ENCODE peak calls at places on chromosomes 13 and 19, in five cellular contexts. One of them, this sample, is unnamed.

GRCh38 chr13:73171242-73171641 is 112.4 kb downstream of the KLF5 start:
- DNase-seq in posterior cingulate gyrus: no peak
- DNase-seq in kidney epithelial cell: no peak
- DNase-seq in AG04449: no peak
- DNase-seq in mucosa of gallbladder: peak
- DNase-seq in this sample: no peak

GRCh38 chr13:95246292-95247082 is 54.8 kb downstream of the ABCC4 start:
- DNase-seq in AG04449: no peak
- DNase-seq in posterior cingulate gyrus: no peak
- DNase-seq in kidney epithelial cell: no peak
- DNase-seq in mucosa of gallbladder: peak
- DNase-seq in this sample: no peak

GRCh38 chr19:1438933-1439358 is 750 bp downstream of the RPS15 start:
- DNase-seq in mucosa of gallbladder: no peak
- DNase-seq in kidney epithelial cell: no peak
- DNase-seq in AG04449: no peak
- DNase-seq in posterior cingulate gyrus: no peak
- DNase-seq in this sample: no peak

GRCh38 chr13:78326608-78327007 is 276.7 kb downstream of the POU4F1 start:
- DNase-seq in posterior cingulate gyrus: no peak
- DNase-seq in kidney epithelial cell: no peak
- DNase-seq in mucosa of gallbladder: no peak
- DNase-seq in AG04449: no peak
- DNase-seq in this sample: no peak

GRCh38 chr19:47658431-47659383 is 49.8 kb downstream of the BICRA start:
- DNase-seq in kidney epithelial cell: no peak
- DNase-seq in AG04449: no peak
- DNase-seq in mucosa of gallbladder: peak
- DNase-seq in posterior cingulate gyrus: peak
- DNase-seq in this sample: no peak

GRCh38 chr19:23802290-23802689 is 43.6 kb upstream of the ZNF681 start:
- DNase-seq in posterior cingulate gyrus: no peak
- DNase-seq in kidney epithelial cell: no peak
- DNase-seq in AG04449: no peak
- DNase-seq in mucosa of gallbladder: no peak
- DNase-seq in this sample: no peak

GRCh38 chr13:59658027-59658735 is 505.5 kb downstream of the DIAPH3 start:
- DNase-seq in posterior cingulate gyrus: no peak
- DNase-seq in kidney epithelial cell: no peak
- DNase-seq in AG04449: no peak
- DNase-seq in mucosa of gallbladder: no peak
- DNase-seq in this sample: no peak

GRCh38 chr13:97892717-97893116 is 60.8 kb upstream of the IPO5 start:
- DNase-seq in kidney epithelial cell: peak
- DNase-seq in posterior cingulate gyrus: no peak
- DNase-seq in AG04449: no peak
- DNase-seq in mucosa of gallbladder: no peak
- DNase-seq in this sample: no peak

GRCh38 chr13:93953856-93954255 is 525.6 kb downstream of the DCT start:
- DNase-seq in AG04449: no peak
- DNase-seq in mucosa of gallbladder: no peak
- DNase-seq in kidney epithelial cell: no peak
- DNase-seq in posterior cingulate gyrus: no peak
- DNase-seq in this sample: no peak

GRCh38 chr19:55376381-55376933 is at the start of gene TMEM190:
- DNase-seq in AG04449: no peak
- DNase-seq in mucosa of gallbladder: no peak
- DNase-seq in posterior cingulate gyrus: no peak
- DNase-seq in kidney epithelial cell: no peak
- DNase-seq in this sample: no peak

GRCh38 chr19:1223018-1223855 is 14.6 kb downstream of the CBARP start:
- DNase-seq in AG04449: no peak
- DNase-seq in kidney epithelial cell: no peak
- DNase-seq in posterior cingulate gyrus: no peak
- DNase-seq in mucosa of gallbladder: no peak
- DNase-seq in this sample: no peak

GRCh38 chr19:40671404-40671803 is 19.0 kb downstream of the NUMBL start:
- DNase-seq in AG04449: no peak
- DNase-seq in kidney epithelial cell: no peak
- DNase-seq in posterior cingulate gyrus: peak
- DNase-seq in mucosa of gallbladder: no peak
- DNase-seq in this sample: no peak

GRCh38 chr13:32246468-32246867 is 68.7 kb downstream of the ZAR1L start:
- DNase-seq in kidney epithelial cell: peak
- DNase-seq in posterior cingulate gyrus: no peak
- DNase-seq in AG04449: no peak
- DNase-seq in mucosa of gallbladder: peak
- DNase-seq in this sample: peak

GRCh38 chr19:36245210-36246005 is 30.5 kb downstream of the ZNF146 start:
- DNase-seq in posterior cingulate gyrus: peak
- DNase-seq in AG04449: no peak
- DNase-seq in kidney epithelial cell: no peak
- DNase-seq in mucosa of gallbladder: no peak
- DNase-seq in this sample: no peak

GRCh38 chr13:49279112-49279511 is 31.4 kb downstream of the CDADC1 start:
- DNase-seq in kidney epithelial cell: no peak
- DNase-seq in posterior cingulate gyrus: no peak
- DNase-seq in mucosa of gallbladder: no peak
- DNase-seq in AG04449: no peak
- DNase-seq in this sample: no peak

GRCh38 chr13:29548722-29549446 is 46.6 kb downstream of the SLC7A1 start:
- DNase-seq in AG04449: no peak
- DNase-seq in kidney epithelial cell: peak
- DNase-seq in posterior cingulate gyrus: no peak
- DNase-seq in mucosa of gallbladder: peak
- DNase-seq in this sample: peak

GRCh38 chr19:13834308-13834790 is 39.1 kb downstream of the ZSWIM4 start:
- DNase-seq in AG04449: no peak
- DNase-seq in kidney epithelial cell: no peak
- DNase-seq in mucosa of gallbladder: no peak
- DNase-seq in posterior cingulate gyrus: no peak
- DNase-seq in this sample: no peak

GRCh38 chr13:40271511-40271910 is 394.9 kb downstream of the FOXO1 start:
- DNase-seq in kidney epithelial cell: no peak
- DNase-seq in mucosa of gallbladder: no peak
- DNase-seq in posterior cingulate gyrus: no peak
- DNase-seq in AG04449: no peak
- DNase-seq in this sample: no peak